ENCODE peak calls at places on chromosomes 1 and 21, in six cellular contexts. W, S, V, H, Y and F are unnamed samples.
A peak's percentile ranks its signal among the peaks of the same experiment; 100 is the strongest.

GRCh38 chr1:112548540-112548939 is 39.8 kb downstream of the WNT2B start:
- DNase-seq in W (no peak), S (no peak), V (no peak), H (no peak), Y (no peak), F (no peak)

GRCh38 chr1:172699111-172699510 is 40.2 kb downstream of the FASLG start:
- DNase-seq in W (no peak), S (no peak), V (no peak), H (no peak), Y (no peak), F (no peak)

GRCh38 chr1:26627959-26628358 is 67.9 kb upstream of the ARID1A start:
- DNase-seq in W (no peak), S (no peak), V (no peak), H (no peak), Y (no peak), F (no peak)

GRCh38 chr21:45632897-45633260 is 10.6 kb upstream of the PCBP3 start:
- DNase-seq in W (no peak), S (no peak), V (no peak), H (no peak), Y (no peak), F (peak; percentile 50)

GRCh38 chr1:178093150-178093957 is 550 bp upstream of the RASAL2 start:
- DNase-seq in W (peak; percentile 96), S (peak; percentile 88), V (peak; percentile 96), H (peak; percentile 11), Y (peak; percentile 88), F (peak; percentile 91)

GRCh38 chr1:45381243-45381642 is 41.0 kb upstream of the MUTYH start:
- DNase-seq in W (no peak), S (no peak), V (no peak), H (no peak), Y (no peak), F (no peak)

GRCh38 chr1:150281221-150281757 is 1.1 kb upstream of the CIART start:
- DNase-seq in W (peak; percentile 83), S (peak; percentile 81), V (peak; percentile 73), H (no peak), Y (peak; percentile 50), F (peak; percentile 94)

GRCh38 chr1:202144510-202145324 is at the start of gene ARL8A:
- DNase-seq in W (peak; percentile 85), S (peak; percentile 78), V (peak; percentile 36), H (no peak), Y (peak; percentile 64), F (peak; percentile 94)

GRCh38 chr1:8822383-8823294 is 5.2 kb upstream of the RERE start:
- DNase-seq in W (peak; percentile 36), S (no peak), V (no peak), H (no peak), Y (no peak), F (peak; percentile 79)

GRCh38 chr1:221335161-221336101 is 406.5 kb downstream of the DUSP10 start:
- DNase-seq in W (peak; percentile 28), S (no peak), V (peak; percentile 9), H (no peak), Y (no peak), F (no peak)

GRCh38 chr1:80427886-80428285 is 1372.8 kb upstream of the ADGRL2 start:
- DNase-seq in W (no peak), S (no peak), V (no peak), H (no peak), Y (no peak), F (no peak)

GRCh38 chr1:198373376-198373775 is 167.1 kb downstream of the ATP6V1G3 start:
- DNase-seq in W (no peak), S (no peak), V (no peak), H (no peak), Y (no peak), F (no peak)

GRCh38 chr21:42063206-42063577 is 7.9 kb upstream of the UMODL1 start:
- DNase-seq in W (peak; percentile 39), S (no peak), V (no peak), H (no peak), Y (no peak), F (no peak)

GRCh38 chr1:234971586-234972297 is 156.9 kb downstream of the TOMM20 start:
- DNase-seq in W (no peak), S (no peak), V (no peak), H (no peak), Y (no peak), F (no peak)

GRCh38 chr1:116855220-116855619 is 54.5 kb upstream of the PTGFRN start:
- DNase-seq in W (peak; percentile 74), S (peak; percentile 25), V (no peak), H (no peak), Y (peak; percentile 21), F (no peak)

GRCh38 chr1:96845464-96845863 is 123.9 kb downstream of the PTBP2 start:
- DNase-seq in W (no peak), S (no peak), V (peak; percentile 36), H (no peak), Y (no peak), F (no peak)

GRCh38 chr1:113875714-113876113 is 4.2 kb upstream of the PTPN22 start:
- DNase-seq in W (no peak), S (no peak), V (no peak), H (no peak), Y (no peak), F (no peak)

GRCh38 chr1:206937437-206937836 is 8.8 kb downstream of the PIGR start:
- DNase-seq in W (no peak), S (no peak), V (no peak), H (no peak), Y (no peak), F (no peak)

GRCh38 chr1:21100496-21100895 is 76.2 kb downstream of the EIF4G3 start:
- DNase-seq in W (no peak), S (no peak), V (no peak), H (no peak), Y (no peak), F (no peak)

GRCh38 chr1:185008746-185009360 is 34.5 kb upstream of the NIBAN1 start:
- DNase-seq in W (no peak), S (no peak), V (no peak), H (no peak), Y (no peak), F (no peak)

GRCh38 chr21:44872568-44873355 is 728 bp downstream of the PTTG1IP start:
- DNase-seq in W (peak; percentile 64), S (peak; percentile 55), V (no peak), H (no peak), Y (peak; percentile 45), F (no peak)

GRCh38 chr1:212007896-212008295 is 27.5 kb downstream of the INTS7 start:
- DNase-seq in W (no peak), S (no peak), V (no peak), H (no peak), Y (no peak), F (no peak)

GRCh38 chr1:84847253-84848247 is 45.5 kb downstream of the LPAR3 start:
- DNase-seq in W (peak; percentile 80), S (peak; percentile 29), V (peak; percentile 48), H (no peak), Y (peak; percentile 95), F (peak; percentile 68)

GRCh38 chr1:19426294-19427086 is 58.8 kb downstream of the CAPZB start:
- DNase-seq in W (no peak), S (no peak), V (no peak), H (no peak), Y (no peak), F (no peak)

GRCh38 chr1:17768651-17769241 is 13.6 kb downstream of the ACTL8 start:
- DNase-seq in W (no peak), S (no peak), V (peak; percentile 66), H (no peak), Y (no peak), F (no peak)

GRCh38 chr21:14086553-14086952 is 124.2 kb downstream of the LIPI start:
- DNase-seq in W (no peak), S (no peak), V (no peak), H (no peak), Y (no peak), F (no peak)

GRCh38 chr21:14080764-14081096 is 130.0 kb downstream of the LIPI start:
- DNase-seq in W (no peak), S (no peak), V (no peak), H (no peak), Y (no peak), F (no peak)

GRCh38 chr21:14088391-14088790 is 122.4 kb downstream of the LIPI start:
- DNase-seq in W (no peak), S (no peak), V (no peak), H (no peak), Y (no peak), F (no peak)

GRCh38 chr21:14084068-14084501 is 126.7 kb downstream of the LIPI start:
- DNase-seq in W (no peak), S (no peak), V (no peak), H (no peak), Y (no peak), F (no peak)

GRCh38 chr21:14084701-14085100 is 126.1 kb downstream of the LIPI start:
- DNase-seq in W (no peak), S (no peak), V (no peak), H (no peak), Y (no peak), F (no peak)
- TF ChIP-seq POLR2A in W (no peak), S (no peak), V (no peak), H (no peak), Y (no peak), F (no peak)

DNA sequence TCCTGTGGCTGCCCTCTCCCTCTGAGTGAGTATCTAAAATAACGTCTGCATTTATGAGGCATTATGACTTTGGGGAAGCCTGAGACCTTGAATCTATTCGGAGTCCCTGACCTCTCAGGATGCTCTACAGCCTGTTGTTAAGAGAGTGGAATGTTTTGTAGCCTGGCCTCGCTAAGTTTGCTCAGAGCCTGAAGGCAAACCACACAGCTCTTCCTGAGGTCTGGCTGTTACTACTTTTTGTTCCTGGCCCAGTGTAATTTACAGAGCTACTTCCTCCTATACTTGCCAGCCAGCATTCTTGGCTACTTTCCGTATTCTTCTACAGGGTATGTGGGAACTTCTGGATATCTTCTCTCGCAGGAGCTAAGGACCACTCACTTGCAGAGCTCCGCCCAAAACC is 3.6 kb upstream of the ZMYM4 start:
- DNase-seq in W (no peak), S (peak; percentile 30), V (peak; percentile 62), H (no peak), Y (peak; percentile 71), F (no peak)
- TF ChIP-seq POLR2A in W (no peak), S (no peak), V (no peak), H (no peak), Y (no peak), F (no peak)

GRCh38 chr1:110341146-110341871 is 2.1 kb downstream of the RBM15 start:
- DNase-seq in W (no peak), S (peak; percentile 27), V (no peak), H (no peak), Y (no peak), F (no peak)

GRCh38 chr1:110338200-110339039 is 757 bp upstream of the RBM15 start:
- DNase-seq in W (peak; percentile 95), S (peak; percentile 95), V (peak; percentile 100), H (peak; percentile 99), Y (no peak), F (peak; percentile 99)

GRCh38 chr1:110340207-110340468 is 961 bp downstream of the RBM15 start:
- DNase-seq in W (no peak), S (peak; percentile 59), V (no peak), H (no peak), Y (no peak), F (no peak)

GRCh38 chr1:110339040-110339426 is at the start of gene RBM15:
- DNase-seq in W (peak; percentile 99), S (peak; percentile 97), V (peak; percentile 99), H (peak; percentile 99), Y (peak; percentile 100), F (peak; percentile 100)

GRCh38 chr1:110339427-110340206 is 440 bp downstream of the RBM15 start:
- DNase-seq in W (peak; percentile 68), S (no peak), V (peak; percentile 30), H (no peak), Y (peak; percentile 47), F (peak; percentile 57)
- TF ChIP-seq POLR2A in W (peak; percentile 68), S (peak; percentile 85), V (peak; percentile 57), H (no peak), Y (peak; percentile 83), F (no peak)

GRCh38 chr1:222712253-222713090 is at the start of the genes AIDA and BROX:
- DNase-seq in W (peak; percentile 96), S (peak; percentile 96), V (peak; percentile 85), H (peak; percentile 58), Y (peak; percentile 89), F (peak; percentile 92)
- TF ChIP-seq POLR2A in W (no peak), S (no peak), V (no peak), H (no peak), Y (no peak), F (no peak)